ENCODE peak calls at places on chromosome 10, in four cellular contexts. D is stimulated activated CD8-positive, alpha-beta memory T cell treated with anti-CD3 and anti-CD28 coated beads, Interleukin-4, amount 100 ng/mL, for 1 hour; U is EH; X is GDM1. C is an unnamed sample.

GRCh38 chr10:90837486-90837885 is 20.4 kb downstream of the HTR7 start:
- DNase-seq in D (no peak), U (no peak), X (no peak), C (no peak)

GRCh38 chr10:27771231-27771630 is 25.6 kb upstream of the MKX start:
- DNase-seq in U (no peak), X (no peak), D (no peak), C (no peak)

GRCh38 chr10:110794808-110795207 is 76.9 kb upstream of the PDCD4 start:
- DNase-seq in D (no peak), X (no peak), U (no peak), C (no peak)

GRCh38 chr10:106997721-106998120 is 166.8 kb downstream of the SORCS1 start:
- DNase-seq in D (no peak), X (no peak), U (no peak), C (no peak)

GRCh38 chr10:10094700-10095099 is 923.0 kb upstream of the CELF2 start:
- DNase-seq in X (no peak), U (no peak), D (no peak), C (peak; percentile 8)

GRCh38 chr10:13784067-13784466 is 197.3 kb downstream of the PRPF18 start:
- DNase-seq in U (peak; percentile 68), X (peak; percentile 15), D (no peak), C (no peak)

GRCh38 chr10:53650794-53651193 is 878.2 kb upstream of the MBL2 start:
- DNase-seq in U (no peak), D (no peak), X (no peak), C (no peak)

GRCh38 chr10:114042895-114043531 is 653 bp upstream of the ADRB1 start:
- DNase-seq in D (no peak), X (no peak), U (peak; percentile 47), C (peak; percentile 21)

GRCh38 chr10:86308056-86308455 is 58.5 kb downstream of the GRID1 start:
- DNase-seq in X (no peak), U (no peak), D (no peak), C (no peak)

GRCh38 chr10:84405662-84406061 is 77.3 kb downstream of the CCSER2 start:
- DNase-seq in U (no peak), D (no peak), X (no peak), C (no peak)